ENCODE peak calls at places on chromosome 1, in four cellular contexts. X is NCI-H1092 treated with DMSO at 0.1 percent for 48 hours, S is neuronal stem cell, Q is RWPE2. K is an unnamed sample.

GRCh38 chr1:183622884-183623785 is 12.4 kb downstream of the ARPC5 start:
- DNase-seq in X (peak), S (peak), Q (no peak), K (peak)

GRCh38 chr1:243786546-243786945 is 63.5 kb downstream of the AKT3 start:
- DNase-seq in X (no peak), S (no peak), Q (no peak), K (no peak)

GRCh38 chr1:184745929-184746583 is 8.6 kb downstream of the EDEM3 start:
- DNase-seq in X (no peak), S (no peak), Q (no peak), K (no peak)

GRCh38 chr1:177593105-177593504 is 376.8 kb downstream of the SEC16B start:
- DNase-seq in X (no peak), S (no peak), Q (no peak), K (no peak)

GRCh38 chr1:150558761-150559626 is 9.8 kb downstream of the ADAMTSL4 start:
- DNase-seq in X (no peak), S (no peak), Q (no peak), K (no peak)

GRCh38 chr1:154253671-154254070 is 18.8 kb upstream of the HAX1 start:
- DNase-seq in X (no peak), S (no peak), Q (no peak), K (no peak)

GRCh38 chr1:93817819-93818569 is 61.0 kb downstream of the DNTTIP2 start:
- DNase-seq in X (no peak), S (no peak), Q (no peak), K (no peak)

GRCh38 chr1:54857066-54857660 is 29.8 kb downstream of the DHCR24 start:
- DNase-seq in X (no peak), S (no peak), Q (no peak), K (no peak)

GRCh38 chr1:39689635-39690034 is 1.6 kb downstream of the HPCAL4 start:
- DNase-seq in X (no peak), S (no peak), Q (no peak), K (peak)

GRCh38 chr1:28915036-28915895 is 897 bp downstream of the EPB41 start:
- DNase-seq in X (peak), S (peak), Q (no peak), K (peak)

GRCh38 chr1:112807117-112807516 is 92.0 kb upstream of the PPM1J start:
- DNase-seq in X (no peak), S (no peak), Q (no peak), K (peak)

GRCh38 chr1:27137022-27137542 is 17.8 kb downstream of the SLC9A1 start:
- DNase-seq in X (no peak), S (no peak), Q (no peak), K (peak)

K was measured in H7.